ENCODE peak calls at places on chromosome 20, in seven cellular contexts. V, E, H, C, U, F and S are unnamed samples. For H3K27me3, the result is how much of the 10 kb centered on the place peaks cover.

GRCh38 chr20:10781526-10781925 is 107.7 kb upstream of the JAG1 start:
- DNase-seq in V (no peak), E (no peak), H (no peak), C (no peak), U (no peak), F (no peak), S (no peak)

GRCh38 chr20:18750735-18751134 is 62.8 kb upstream of the SCP2D1 start:
- DNase-seq in V (no peak), E (no peak), H (no peak), C (no peak), U (no peak), F (no peak), S (no peak)

GRCh38 chr20:19802492-19803158 is 44.6 kb downstream of the RIN2 start:
- DNase-seq in V (peak), E (no peak), H (no peak), C (no peak), U (no peak), F (no peak), S (peak)

GRCh38 chr20:1819311-1820136 is 75.7 kb upstream of the SIRPA start:
- DNase-seq in V (no peak), E (no peak), H (no peak), C (no peak), U (no peak), F (no peak), S (peak)

GRCh38 chr20:25259358-25259757 is 11.5 kb downstream of the PYGB start:
- DNase-seq in V (no peak), E (no peak), H (no peak), C (no peak), U (no peak), F (peak), S (no peak)

GRCh38 chr20:38990728-38991127 is 28.6 kb downstream of the DHX35 start:
- DNase-seq in V (no peak), E (no peak), H (no peak), C (no peak), U (no peak), F (no peak), S (no peak)

GRCh38 chr20:1893721-1894470 is 1.3 kb upstream of the SIRPA start:
- DNase-seq in V (no peak), E (no peak), H (no peak), C (peak), U (peak), F (no peak), S (peak)

GRCh38 chr20:34701405-34702085 is 2.6 kb upstream of the TP53INP2 start:
- DNase-seq in V (no peak), E (no peak), H (no peak), C (no peak), U (no peak), F (no peak), S (no peak)

DNA sequence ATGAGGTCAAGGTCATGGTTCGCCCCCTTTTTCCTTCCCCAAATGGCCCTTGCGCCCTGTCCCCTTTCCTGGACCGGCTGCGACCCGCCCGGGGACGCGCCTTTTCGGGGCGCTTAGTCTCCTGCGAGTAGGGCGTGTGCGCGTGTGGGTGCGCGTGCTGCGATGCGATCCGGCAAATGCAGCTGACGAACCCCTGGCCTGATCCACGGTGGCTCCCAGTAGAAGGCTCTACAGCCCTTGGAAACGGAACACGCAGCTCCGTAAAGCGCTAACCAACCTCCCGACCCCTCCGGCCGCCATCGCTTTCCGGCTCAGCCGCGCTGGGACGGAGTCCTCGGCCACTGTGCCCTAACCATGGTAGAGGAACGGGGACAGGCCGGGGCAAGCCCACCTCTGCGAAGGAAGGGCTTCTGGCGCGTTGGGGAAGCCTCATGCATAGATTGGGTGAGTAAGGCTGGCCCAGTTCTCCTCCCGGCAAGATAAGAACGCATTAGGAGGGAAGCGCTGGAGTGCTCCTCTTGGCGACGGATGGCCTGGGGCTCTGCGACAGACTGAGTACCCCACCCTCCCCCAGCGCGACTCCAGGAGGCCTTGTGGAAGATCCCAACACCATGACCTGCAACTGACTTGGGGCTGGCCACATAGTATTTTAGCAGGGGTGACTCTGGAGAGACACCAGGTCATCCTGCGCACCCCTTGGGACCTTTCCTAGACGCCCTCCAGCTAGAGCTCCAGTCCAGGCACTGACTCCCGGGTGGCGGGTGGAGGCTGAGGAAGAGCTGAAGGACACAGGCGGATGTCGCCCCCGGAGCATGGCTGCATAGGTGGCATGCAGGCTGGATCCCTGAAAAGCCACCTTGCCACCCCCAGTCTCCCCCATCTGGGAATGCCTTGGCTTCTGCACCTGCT is 1.1 kb upstream of the SLC4A11 start:
- DNase-seq in V (no peak), E (peak), H (peak), C (no peak), U (no peak), F (no peak), S (peak)
- H3K27me3 ChIP-seq in V (under half), E (under half), H (half or more), C (under half), U (under half), F (under half), S (under half)

GRCh38 chr20:57998981-57999464 is 229.4 kb downstream of the ANKRD60 start:
- DNase-seq in V (no peak), E (no peak), H (no peak), C (no peak), U (no peak), F (no peak), S (no peak)

GRCh38 chr20:57996936-57997629 is 231.4 kb downstream of the ANKRD60 start:
- DNase-seq in V (no peak), E (no peak), H (peak), C (no peak), U (no peak), F (no peak), S (no peak)

GRCh38 chr20:58001381-58001780 is 227.1 kb downstream of the ANKRD60 start:
- DNase-seq in V (no peak), E (no peak), H (no peak), C (no peak), U (no peak), F (peak), S (no peak)

GRCh38 chr20:57998276-57998675 is 230.2 kb downstream of the ANKRD60 start:
- DNase-seq in V (no peak), E (no peak), H (no peak), C (no peak), U (no peak), F (peak), S (no peak)

DNA sequence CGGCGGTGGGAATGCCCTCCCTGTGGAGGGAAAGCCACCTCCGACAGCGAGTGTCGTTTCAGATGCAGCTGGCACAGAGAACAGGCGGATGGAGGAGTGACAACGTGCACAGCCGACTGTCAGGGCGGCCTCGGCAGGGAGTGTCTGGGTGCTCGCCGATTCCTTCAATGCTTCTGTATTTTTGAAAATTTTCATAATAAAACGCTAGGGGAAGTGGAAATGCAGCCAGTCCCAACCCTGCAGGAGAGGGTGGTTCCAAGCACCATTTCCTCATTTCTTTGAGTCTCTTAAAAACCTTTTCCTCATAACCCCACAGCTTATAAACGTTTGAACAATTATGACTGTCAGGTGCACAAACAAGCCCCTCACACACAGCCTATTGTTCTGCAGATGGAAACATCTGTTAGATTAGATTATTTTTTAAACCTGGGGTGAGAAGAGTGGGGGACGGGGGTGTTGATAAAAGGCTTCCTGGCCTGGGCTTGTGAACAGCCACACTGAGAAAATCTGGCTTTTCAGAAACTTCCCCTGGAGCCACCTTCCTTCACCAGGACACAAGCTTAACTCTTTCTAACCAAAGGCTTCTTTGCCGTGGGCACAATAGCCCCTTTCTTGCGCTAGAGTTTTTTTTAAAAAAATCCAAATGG is 228.9 kb downstream of the ANKRD60 start:
- DNase-seq in V (no peak), E (no peak), H (peak), C (peak), U (no peak), F (peak), S (peak)
- H3K4me3 ChIP-seq in V (no peak), E (no peak), H (no peak), C (peak), U (no peak), F (no peak), S (no peak)

DNA sequence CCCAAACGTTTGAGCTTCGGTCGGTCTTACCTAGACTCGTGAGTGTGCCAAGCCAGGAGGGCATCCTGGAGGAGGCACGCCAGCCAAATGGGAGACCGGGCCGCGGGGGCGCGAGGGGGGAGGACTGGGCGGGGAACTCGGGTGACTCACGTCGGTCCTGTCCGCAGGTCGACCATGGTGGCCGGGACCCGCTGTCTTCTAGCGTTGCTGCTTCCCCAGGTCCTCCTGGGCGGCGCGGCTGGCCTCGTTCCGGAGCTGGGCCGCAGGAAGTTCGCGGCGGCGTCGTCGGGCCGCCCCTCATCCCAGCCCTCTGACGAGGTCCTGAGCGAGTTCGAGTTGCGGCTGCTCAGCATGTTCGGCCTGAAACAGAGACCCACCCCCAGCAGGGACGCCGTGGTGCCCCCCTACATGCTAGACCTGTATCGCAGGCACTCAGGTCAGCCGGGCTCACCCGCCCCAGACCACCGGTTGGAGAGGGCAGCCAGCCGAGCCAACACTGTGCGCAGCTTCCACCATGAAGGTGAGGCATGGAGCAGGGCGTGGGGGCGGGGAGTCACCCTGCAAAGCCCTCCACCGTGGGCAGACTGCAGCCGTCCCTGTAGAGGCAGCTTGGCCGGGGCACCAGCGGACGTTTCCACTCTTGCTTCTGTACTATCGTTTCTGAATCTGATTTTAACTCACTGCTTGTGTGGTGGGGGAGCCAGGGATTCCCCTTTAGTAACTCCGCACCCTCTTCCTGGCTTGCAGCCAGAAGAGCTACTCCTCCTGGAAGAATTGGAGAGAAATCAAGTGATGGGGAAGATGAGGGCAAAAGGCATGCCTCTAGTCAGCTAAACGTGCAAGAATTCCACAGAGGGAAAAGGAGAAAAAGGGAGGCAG is 2.7 kb downstream of the BMP2 start:
- DNase-seq in V (no peak), E (no peak), H (peak), C (peak), U (peak), F (peak), S (peak)
- H3K27me3 ChIP-seq in V (under half), E (under half), H (under half), C (under half), U (under half), F (under half), S (under half)

DNA sequence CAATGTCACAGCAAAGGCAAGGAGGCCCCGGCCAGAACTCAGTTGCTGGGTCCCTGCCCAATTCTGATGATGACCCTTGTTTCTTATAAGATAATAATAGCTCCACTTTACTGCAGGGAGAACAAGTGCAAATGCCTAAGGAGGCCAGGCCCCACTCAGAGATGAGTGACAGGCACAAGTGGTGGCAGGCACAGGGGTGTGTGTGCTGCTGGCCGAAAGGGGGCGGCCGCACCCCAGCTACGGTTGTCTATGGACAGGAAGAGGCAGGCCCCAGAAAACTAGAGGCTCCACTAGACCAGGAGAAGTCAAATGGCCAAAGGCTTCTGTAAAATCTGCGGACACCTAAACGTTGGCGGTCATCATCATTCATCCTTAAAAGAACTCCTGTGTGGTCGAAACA is 28.5 kb downstream of the GNAS-AS1 start:
- DNase-seq in V (no peak), E (no peak), H (no peak), C (no peak), U (no peak), F (peak), S (peak)
- H3K4me3 ChIP-seq in V (no peak), E (no peak), H (no peak), C (no peak), U (no peak), F (no peak), S (no peak)

DNA sequence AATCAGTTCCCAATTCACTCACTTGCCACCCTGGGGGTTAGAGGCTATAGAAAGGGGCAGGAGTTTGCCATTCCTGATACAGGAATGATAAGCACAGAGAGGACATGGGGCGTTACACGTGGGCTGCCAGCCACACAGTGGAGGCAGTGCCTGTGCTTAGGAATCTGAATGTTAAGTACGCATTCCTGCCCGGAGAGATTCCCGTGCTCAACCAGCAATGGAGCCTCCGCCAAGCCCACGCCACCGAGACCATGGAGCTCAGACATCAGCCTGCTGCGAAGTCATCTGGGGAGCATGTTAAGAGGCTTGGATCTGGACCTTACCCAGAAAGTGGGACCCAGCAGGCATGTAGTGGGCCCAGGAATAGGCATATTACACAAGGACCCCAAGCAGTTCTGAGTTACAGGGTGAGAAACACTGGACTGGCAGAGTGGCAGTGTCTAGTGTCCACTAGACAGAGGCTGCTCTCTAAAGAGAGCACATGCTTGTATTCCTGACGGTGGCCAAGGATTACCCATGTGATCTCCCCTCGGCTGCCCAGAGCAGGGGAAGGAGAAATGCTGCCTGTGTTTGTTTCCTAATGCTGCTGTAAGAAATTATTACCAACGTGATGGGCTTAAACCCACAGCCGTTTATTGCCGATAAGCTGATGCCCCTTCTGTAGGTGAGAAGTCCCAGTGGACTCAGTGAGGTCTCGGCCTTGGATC is 138.2 kb downstream of the BMP7 start:
- DNase-seq in V (no peak), E (no peak), H (no peak), C (no peak), U (no peak), F (peak), S (no peak)
- H3K27me3 ChIP-seq in V (under half), E (under half), H (under half), C (under half), U (under half), F (under half), S (under half)

DNA sequence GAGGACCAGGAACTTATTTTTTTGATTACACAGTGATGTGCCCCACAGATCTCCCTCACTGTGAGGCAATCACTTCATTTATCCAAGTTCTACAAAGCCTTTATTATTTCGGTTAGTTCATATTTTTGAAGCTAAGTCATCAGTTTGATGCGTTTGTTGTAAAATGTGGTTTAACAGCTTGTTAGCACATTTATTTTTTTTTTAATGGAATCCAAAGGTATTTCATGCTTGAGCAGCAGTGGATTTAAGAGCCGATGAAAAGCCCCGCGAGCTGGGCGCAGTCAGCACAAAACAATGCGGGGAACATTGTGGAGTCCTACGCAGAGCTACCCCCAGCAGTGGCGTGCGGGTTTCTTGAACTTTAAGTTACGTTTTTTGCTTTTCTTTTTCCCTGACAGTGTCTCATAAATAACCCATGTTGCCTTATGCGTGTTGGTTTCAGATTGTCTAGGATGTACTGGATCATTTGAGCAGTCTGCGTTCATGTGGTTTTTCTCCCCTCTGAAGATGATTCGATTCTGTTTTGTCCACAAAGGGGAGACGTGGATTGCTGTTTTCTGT is 233.6 kb upstream of the BMP2 start:
- DNase-seq in V (peak), E (no peak), H (peak), C (no peak), U (no peak), F (no peak), S (no peak)
- H3K4me3 ChIP-seq in V (peak), E (no peak), H (no peak), C (peak), U (no peak), F (no peak), S (no peak)

DNA sequence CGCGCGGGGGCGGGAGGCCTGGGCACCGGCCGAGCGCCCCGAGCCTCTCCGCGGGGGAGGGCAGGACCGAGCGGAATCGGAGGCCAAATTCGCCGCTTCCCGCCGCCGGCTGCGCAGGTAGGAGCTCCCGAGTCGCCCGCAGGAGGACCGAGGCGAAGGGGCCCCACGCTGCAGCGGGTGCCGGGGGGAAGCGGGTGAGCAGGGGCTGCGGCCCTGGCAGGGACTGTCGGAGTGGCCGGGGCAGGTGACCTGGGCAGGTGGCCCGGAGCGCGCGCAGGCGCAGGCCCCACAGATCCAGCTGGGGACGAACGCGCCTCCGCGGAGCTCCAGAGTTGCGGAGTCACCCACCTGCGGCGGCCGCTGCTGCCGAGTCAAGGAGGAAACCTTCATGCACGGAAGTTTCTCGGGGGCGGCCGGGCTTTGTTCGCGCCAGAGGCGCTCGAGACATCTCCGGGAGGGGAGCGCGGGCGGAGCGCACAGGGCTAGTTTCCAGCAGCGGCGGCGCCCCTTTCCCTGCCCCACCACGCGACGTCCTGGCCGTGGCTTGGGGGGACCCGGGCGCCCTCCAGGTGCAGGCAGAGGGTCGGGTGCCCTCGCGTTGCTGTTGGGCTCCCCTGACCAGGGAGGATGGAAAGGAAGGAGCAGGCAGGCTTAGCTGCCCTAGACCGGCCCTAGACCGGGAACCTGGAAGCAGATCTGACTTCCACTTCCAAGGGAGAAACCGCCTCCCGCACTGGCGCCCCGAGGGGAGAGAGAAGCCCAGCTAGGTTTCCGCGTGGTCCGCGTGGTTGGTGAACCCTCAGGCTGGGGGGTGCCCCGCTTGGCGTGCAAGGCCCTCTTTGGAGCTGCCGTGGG is 590 bp downstream of the SLCO4A1 start:
- DNase-seq in V (peak), E (peak), H (no peak), C (no peak), U (no peak), F (no peak), S (peak)
- H3K27me3 ChIP-seq in V (under half), E (under half), H (half or more), C (under half), U (under half), F (under half), S (under half)